ENCODE peak calls at places on chromosomes 4 and X, in seven cellular contexts. K is islet precursor cell, H is NCI-H82, V is brain microvascular endothelial cell, R is iPS-NIHi11, J is putamen, I is amygdala. W is an unnamed sample.
A peak's percentile ranks its signal among the peaks of the same experiment; 100 is the strongest.

GRCh38 chr4:109611045-109611616 is 51.1 kb downstream of the MCUB start:
- DNase-seq in R (no peak), I (no peak), K (no peak), V (peak; percentile 13), J (no peak), H (no peak), W (no peak)

GRCh38 chr4:112423591-112423990 is 92.4 kb downstream of the NEUROG2 start:
- DNase-seq in J (no peak), V (no peak), H (no peak), I (no peak), R (no peak), K (no peak), W (no peak)

GRCh38 chr4:88967883-88968316 is 89.1 kb downstream of the FAM13A start:
- DNase-seq in J (no peak), I (no peak), R (no peak), H (no peak), K (no peak), V (no peak), W (no peak)

GRCh38 chrX:9738146-9738545 is 27.5 kb downstream of the GPR143 start:
- DNase-seq in J (no peak), K (no peak), V (no peak), H (no peak), R (no peak), I (no peak), W (no peak)

GRCh38 chr4:138975225-138975624 is 40.4 kb upstream of the NOCT start:
- DNase-seq in R (no peak), V (no peak), K (no peak), H (no peak), J (no peak), I (no peak), W (peak; percentile 85)

GRCh38 chrX:139224953-139225665 is 305.4 kb upstream of the F9 start:
- DNase-seq in K (peak; percentile 83), J (no peak), R (peak; percentile 36), V (no peak), I (no peak), H (no peak), W (peak; percentile 82)

GRCh38 chr4:2927696-2928075 is 35.5 kb downstream of the NOP14 start:
- DNase-seq in K (no peak), H (no peak), J (no peak), I (no peak), R (no peak), V (no peak), W (no peak)

GRCh38 chrX:48917139-48917980 is 1.5 kb downstream of the PIM2 start:
- DNase-seq in R (peak; percentile 62), K (peak; percentile 94), J (peak; percentile 76), I (peak; percentile 59), H (peak; percentile 95), V (peak; percentile 86), W (peak; percentile 94)

W was measured in endodermal cell.